ENCODE peak calls at places on chromosomes 2 and 18, in five cellular contexts. K is activated naive CD4-positive, alpha-beta T cell; M is tibial artery; Q is GDM1; D is epithelial cell of esophagus. T is an unnamed sample.

GRCh38 chr2:174773191-174773590 is 8.9 kb upstream of the CHRNA1 start:
- DNase-seq in D (no peak), Q (no peak), M (no peak), K (no peak), T (no peak)

GRCh38 chr18:76416935-76417334 is 78.1 kb downstream of the ZNF516 start:
- DNase-seq in K (no peak), D (no peak), M (no peak), Q (no peak), T (no peak)

GRCh38 chr18:62450546-62451395 is 72.1 kb upstream of the ZCCHC2 start:
- DNase-seq in M (peak), Q (no peak), D (peak), K (no peak), T (peak)

GRCh38 chr2:172693037-172693436 is 42.6 kb upstream of the RAPGEF4 start:
- DNase-seq in D (peak), Q (peak), K (no peak), M (peak), T (peak)

GRCh38 chr2:112646102-112646719 is 472 bp downstream of the SLC20A1 start:
- DNase-seq in Q (no peak), K (peak), M (no peak), D (no peak), T (no peak)

GRCh38 chr18:48820483-48821250 is 130.1 kb downstream of the SMAD7 start:
- DNase-seq in D (no peak), Q (no peak), K (no peak), M (peak), T (no peak)

GRCh38 chr2:134818321-134818720 is 20.1 kb upstream of the ACMSD start:
- DNase-seq in M (no peak), K (no peak), Q (no peak), D (peak), T (no peak)

GRCh38 chr2:127735537-127736399 is 34.5 kb downstream of the SFT2D3 start:
- DNase-seq in K (no peak), Q (no peak), D (peak), M (no peak), T (no peak)

GRCh38 chr18:79610461-79611039 is 69.1 kb upstream of the CTDP1 start:
- DNase-seq in Q (no peak), D (no peak), M (no peak), K (no peak), T (no peak)

GRCh38 chr2:119196301-119197124 is 27.1 kb upstream of the STEAP3 start:
- DNase-seq in D (peak), M (no peak), Q (no peak), K (no peak), T (no peak)

GRCh38 chr18:62663731-62664336 is 51.5 kb upstream of the PHLPP1 start:
- DNase-seq in D (peak), Q (no peak), M (no peak), K (no peak), T (no peak)

GRCh38 chr2:128154225-128154624 is 63.2 kb downstream of the UGGT1 start:
- DNase-seq in K (no peak), M (no peak), Q (no peak), D (no peak), T (no peak)

GRCh38 chr2:235055891-235056516 is 104.2 kb downstream of the SH3BP4 start:
- DNase-seq in M (no peak), K (no peak), Q (no peak), D (peak), T (no peak)

GRCh38 chr2:16626497-16626896 is 39.1 kb downstream of the CYRIA start:
- DNase-seq in K (no peak), D (peak), M (peak), Q (no peak), T (no peak)

GRCh38 chr18:58955738-58956137 is 91.1 kb downstream of the ZNF532 start:
- DNase-seq in D (no peak), Q (no peak), M (peak), K (no peak), T (no peak)

GRCh38 chr2:71749671-71750101 is 296.3 kb downstream of the DYSF start:
- DNase-seq in D (peak), K (no peak), M (no peak), Q (no peak), T (no peak)

GRCh38 chr2:209519911-209520310 is 96.1 kb downstream of the MAP2 start:
- DNase-seq in K (no peak), D (no peak), Q (no peak), M (no peak), T (no peak)

GRCh38 chr2:10934308-10934978 is 22.7 kb downstream of the KCNF1 start:
- DNase-seq in Q (no peak), D (no peak), M (no peak), K (no peak), T (no peak)

GRCh38 chr2:182586426-182586825 is 129.6 kb upstream of the DNAJC10 start:
- DNase-seq in Q (no peak), D (no peak), M (no peak), K (no peak), T (no peak)

GRCh38 chr2:232043966-232044365 is 82.5 kb downstream of the DIS3L2 start:
- DNase-seq in M (no peak), Q (no peak), D (no peak), K (no peak), T (no peak)

GRCh38 chr2:221337957-221338685 is 234.0 kb downstream of the EPHA4 start:
- DNase-seq in K (no peak), D (no peak), M (no peak), Q (no peak), T (no peak)

GRCh38 chr18:55064760-55065159 is 105.5 kb upstream of the CCDC68 start:
- DNase-seq in M (no peak), D (no peak), Q (no peak), K (no peak), T (no peak)

GRCh38 chr18:58960946-58961722 is 96.5 kb downstream of the ZNF532 start:
- DNase-seq in Q (no peak), M (no peak), D (no peak), K (no peak), T (no peak)

GRCh38 chr18:3651266-3651665 is 201.3 kb downstream of the TGIF1 start:
- DNase-seq in Q (no peak), M (no peak), K (no peak), D (no peak), T (no peak)

GRCh38 chr2:96470089-96470488 is 35.1 kb downstream of the NEURL3 start:
- DNase-seq in Q (no peak), D (no peak), K (no peak), M (no peak), T (no peak)

GRCh38 chr2:205527801-205528200 is 154.5 kb upstream of the NRP2 start:
- DNase-seq in M (no peak), D (peak), K (no peak), Q (no peak), T (no peak)

GRCh38 chr18:6661692-6662415 is 67.7 kb upstream of the ARHGAP28 start:
- DNase-seq in D (no peak), M (no peak), Q (no peak), K (no peak), T (no peak)

GRCh38 chr2:129698593-129698992 is 280.9 kb upstream of the RAB6C start:
- DNase-seq in Q (no peak), M (no peak), K (no peak), D (no peak), T (no peak)

GRCh38 chr2:41966431-41966893 is 81.4 kb upstream of the PKDCC start:
- DNase-seq in M (peak), K (no peak), Q (no peak), D (peak), T (no peak)

GRCh38 chr2:225512873-225513580 is 113.5 kb downstream of the NYAP2 start:
- DNase-seq in D (peak), K (no peak), Q (no peak), M (no peak), T (no peak)

GRCh38 chr2:229686122-229686919 is 28.0 kb downstream of the DNER start:
- DNase-seq in M (no peak), Q (no peak), D (no peak), K (no peak), T (no peak)

GRCh38 chr2:188869560-188869959 is 104.6 kb upstream of the COL3A1 start:
- DNase-seq in Q (no peak), M (no peak), D (peak), K (no peak), T (no peak)

GRCh38 chr2:64213607-64214275 is 69.5 kb upstream of the PELI1 start:
- DNase-seq in K (no peak), Q (no peak), D (no peak), M (no peak), T (no peak)

GRCh38 chr2:127638361-127639110 is 7.4 kb upstream of the GPR17 start:
- DNase-seq in D (peak), Q (no peak), M (no peak), K (no peak), T (no peak)

T was measured in HL-60.